ENCODE peak calls at places on chromosome 4, in eight cellular contexts. Y is myocyte; J is CD4-positive, alpha-beta memory T cell; V is HS-27A; O is hepatic stellate cell; E is stimulated activated CD4-positive, alpha-beta T cell treated with anti-CD3 and anti-CD28 coated beads, Interleukin-4, amount 100 ng/mL, for 48 hours; M is pancreas; G is Right ventricle myocardium superior. A is an unnamed sample.

GRCh38 chr4:177005801-177006230 is 213.1 kb upstream of the VEGFC start:
- DNase-seq in O (no peak), V (peak), M (no peak), G (no peak), E (no peak), Y (peak), J (no peak), A (no peak)

GRCh38 chr4:3366893-3367775 is 74.3 kb downstream of the RGS12 start:
- DNase-seq in V (no peak), Y (no peak), M (no peak), O (no peak), G (no peak), J (no peak), E (no peak), A (no peak)

GRCh38 chr4:186781032-186781917 is 57.6 kb upstream of the FAT1 start:
- DNase-seq in G (no peak), O (peak), J (no peak), M (peak), V (no peak), Y (peak), E (no peak), A (no peak)

GRCh38 chr4:184163813-184164212 is 53.9 kb downstream of the ENPP6 start:
- DNase-seq in J (no peak), V (no peak), Y (peak), M (peak), E (no peak), O (peak), G (peak), A (no peak)

GRCh38 chr4:98570160-98570797 is 88.1 kb downstream of the TSPAN5 start:
- DNase-seq in Y (no peak), M (no peak), E (no peak), O (no peak), V (no peak), G (no peak), J (no peak), A (no peak)

GRCh38 chr4:66574145-66574978 is 904.1 kb upstream of the EPHA5 start:
- DNase-seq in M (no peak), G (no peak), E (no peak), O (no peak), J (no peak), V (no peak), Y (no peak), A (no peak)

GRCh38 chr4:60805500-60806313 is 394.4 kb upstream of the ADGRL3 start:
- DNase-seq in G (no peak), M (no peak), E (no peak), Y (no peak), V (peak), J (no peak), O (no peak), A (no peak)

GRCh38 chr4:173538148-173538902 is 8.3 kb upstream of the HAND2 start:
- DNase-seq in V (no peak), E (no peak), O (peak), J (no peak), M (peak), Y (peak), G (peak), A (no peak)

GRCh38 chr4:87953776-87954175 is 21.7 kb upstream of the SPP1 start:
- DNase-seq in J (no peak), G (no peak), O (no peak), Y (no peak), M (no peak), V (no peak), E (no peak), A (no peak)

GRCh38 chr4:76748649-76749048 is 149.3 kb downstream of the SOWAHB start:
- DNase-seq in O (no peak), G (no peak), V (no peak), Y (peak), J (peak), M (peak), E (no peak), A (no peak)

GRCh38 chr4:41384992-41385391 is 128.3 kb downstream of the UCHL1 start:
- DNase-seq in O (no peak), Y (no peak), V (no peak), M (no peak), G (peak), E (no peak), J (no peak), A (no peak)

A was measured in effector CD8-positive, alpha-beta T cell.